ENCODE peak calls at places on chromosomes 4 and X, in six cellular contexts. One of them, this sample, is unnamed.

GRCh38 chr4:177322881-177323280 is 13.2 kb downstream of the NEIL3 start:
- DNase-seq in Caki2: no peak
- DNase-seq in A172: no peak
- DNase-seq in DMS 273 treated with DMSO at 0.1 percent for 48 hours: no peak
- DNase-seq in globus pallidus: no peak
- DNase-seq in H4: no peak
- DNase-seq in this sample: no peak

GRCh38 chr4:170388255-170388654 is 298.5 kb upstream of the AADAT start:
- DNase-seq in Caki2: no peak
- DNase-seq in A172: no peak
- DNase-seq in DMS 273 treated with DMSO at 0.1 percent for 48 hours: no peak
- DNase-seq in globus pallidus: no peak
- DNase-seq in H4: no peak
- DNase-seq in this sample: peak; percentile 40

GRCh38 chr4:155578219-155578618 is 88.4 kb upstream of the GUCY1A1 start:
- DNase-seq in Caki2: no peak
- DNase-seq in A172: peak; percentile 20
- DNase-seq in DMS 273 treated with DMSO at 0.1 percent for 48 hours: no peak
- DNase-seq in globus pallidus: no peak
- DNase-seq in H4: no peak
- DNase-seq in this sample: no peak

GRCh38 chrX:66676990-66677389 is 38.1 kb upstream of the EDA2R start:
- DNase-seq in Caki2: no peak
- DNase-seq in A172: peak; percentile 72
- DNase-seq in DMS 273 treated with DMSO at 0.1 percent for 48 hours: no peak
- DNase-seq in globus pallidus: no peak
- DNase-seq in H4: no peak
- DNase-seq in this sample: no peak

GRCh38 chr4:36027203-36027602 is 217.1 kb downstream of the ARAP2 start:
- DNase-seq in Caki2: no peak
- DNase-seq in A172: no peak
- DNase-seq in DMS 273 treated with DMSO at 0.1 percent for 48 hours: no peak
- DNase-seq in globus pallidus: no peak
- DNase-seq in H4: no peak
- DNase-seq in this sample: no peak

GRCh38 chr4:7985891-7986441 is 46.3 kb upstream of the AFAP1 start:
- DNase-seq in Caki2: no peak
- DNase-seq in A172: no peak
- DNase-seq in DMS 273 treated with DMSO at 0.1 percent for 48 hours: no peak
- DNase-seq in globus pallidus: no peak
- DNase-seq in H4: no peak
- DNase-seq in this sample: no peak

GRCh38 chr4:15244354-15244753 is 183.5 kb upstream of the C1QTNF7 start:
- DNase-seq in Caki2: no peak
- DNase-seq in A172: peak; percentile 8
- DNase-seq in DMS 273 treated with DMSO at 0.1 percent for 48 hours: no peak
- DNase-seq in globus pallidus: no peak
- DNase-seq in H4: peak; percentile 40
- DNase-seq in this sample: no peak

GRCh38 chrX:136865270-136866168 is 15.0 kb downstream of the RBMX start:
- DNase-seq in Caki2: no peak
- DNase-seq in A172: no peak
- DNase-seq in DMS 273 treated with DMSO at 0.1 percent for 48 hours: no peak
- DNase-seq in globus pallidus: no peak
- DNase-seq in H4: no peak
- DNase-seq in this sample: no peak

GRCh38 chr4:141654098-141654497 is 17.7 kb downstream of the IL15 start:
- DNase-seq in Caki2: peak; percentile 19
- DNase-seq in A172: peak; percentile 52
- DNase-seq in DMS 273 treated with DMSO at 0.1 percent for 48 hours: no peak
- DNase-seq in globus pallidus: no peak
- DNase-seq in H4: peak; percentile 50
- DNase-seq in this sample: no peak

GRCh38 chrX:9071031-9071650 is 37.2 kb upstream of the FAM9B start:
- DNase-seq in Caki2: peak; percentile 15
- DNase-seq in A172: peak; percentile 25
- DNase-seq in DMS 273 treated with DMSO at 0.1 percent for 48 hours: no peak
- DNase-seq in globus pallidus: no peak
- DNase-seq in H4: no peak
- DNase-seq in this sample: no peak

GRCh38 chrX:27555514-27555913 is 34.6 kb upstream of the DCAF8L2 start:
- DNase-seq in Caki2: peak; percentile 6
- DNase-seq in A172: peak; percentile 37
- DNase-seq in DMS 273 treated with DMSO at 0.1 percent for 48 hours: no peak
- DNase-seq in globus pallidus: peak; percentile 5
- DNase-seq in H4: peak; percentile 42
- DNase-seq in this sample: no peak

GRCh38 chr4:65046496-65047101 is 623.7 kb downstream of the EPHA5 start:
- DNase-seq in Caki2: peak; percentile 32
- DNase-seq in A172: peak; percentile 68
- DNase-seq in DMS 273 treated with DMSO at 0.1 percent for 48 hours: peak; percentile 83
- DNase-seq in globus pallidus: no peak
- DNase-seq in H4: peak; percentile 89
- DNase-seq in this sample: no peak

GRCh38 chr4:14877246-14878220 is 124.7 kb upstream of the CPEB2 start:
- DNase-seq in Caki2: no peak
- DNase-seq in A172: no peak
- DNase-seq in DMS 273 treated with DMSO at 0.1 percent for 48 hours: no peak
- DNase-seq in globus pallidus: no peak
- DNase-seq in H4: peak; percentile 35
- DNase-seq in this sample: no peak

GRCh38 chr4:148286043-148286442 is 156.2 kb downstream of the NR3C2 start:
- DNase-seq in Caki2: no peak
- DNase-seq in A172: no peak
- DNase-seq in DMS 273 treated with DMSO at 0.1 percent for 48 hours: no peak
- DNase-seq in globus pallidus: no peak
- DNase-seq in H4: no peak
- DNase-seq in this sample: no peak

GRCh38 chr4:106358899-106359298 is 9.7 kb downstream of the GIMD1 start:
- DNase-seq in Caki2: no peak
- DNase-seq in A172: peak; percentile 45
- DNase-seq in DMS 273 treated with DMSO at 0.1 percent for 48 hours: no peak
- DNase-seq in globus pallidus: no peak
- DNase-seq in H4: no peak
- DNase-seq in this sample: peak; percentile 57

GRCh38 chrX:58025979-58026378 is 115.7 kb upstream of the ZXDA start:
- DNase-seq in Caki2: peak; percentile 4
- DNase-seq in A172: peak; percentile 3
- DNase-seq in DMS 273 treated with DMSO at 0.1 percent for 48 hours: peak; percentile 21
- DNase-seq in globus pallidus: peak; percentile 18
- DNase-seq in H4: no peak
- DNase-seq in this sample: no peak

GRCh38 chrX:103404225-103405008 is 28.1 kb downstream of the BEX3 start:
- DNase-seq in Caki2: peak; percentile 81
- DNase-seq in A172: peak; percentile 53
- DNase-seq in DMS 273 treated with DMSO at 0.1 percent for 48 hours: no peak
- DNase-seq in globus pallidus: peak; percentile 28
- DNase-seq in H4: peak; percentile 84
- DNase-seq in this sample: no peak

GRCh38 chr4:165355900-165356300 is 22.9 kb upstream of the CPE start:
- DNase-seq in Caki2: peak; percentile 16
- DNase-seq in A172: no peak
- DNase-seq in DMS 273 treated with DMSO at 0.1 percent for 48 hours: peak; percentile 48
- DNase-seq in globus pallidus: peak; percentile 42
- DNase-seq in H4: peak; percentile 55
- DNase-seq in this sample: no peak

GRCh38 chr4:27836505-27836904 is 975.9 kb downstream of the STIM2 start:
- DNase-seq in Caki2: no peak
- DNase-seq in A172: no peak
- DNase-seq in DMS 273 treated with DMSO at 0.1 percent for 48 hours: no peak
- DNase-seq in globus pallidus: no peak
- DNase-seq in H4: peak; percentile 20
- DNase-seq in this sample: no peak

GRCh38 chr4:137685357-137685756 is 153.1 kb upstream of the PCDH18 start:
- DNase-seq in Caki2: no peak
- DNase-seq in A172: no peak
- DNase-seq in DMS 273 treated with DMSO at 0.1 percent for 48 hours: peak; percentile 58
- DNase-seq in globus pallidus: no peak
- DNase-seq in H4: no peak
- DNase-seq in this sample: no peak

GRCh38 chr4:112860731-112861377 is 188.6 kb upstream of the ANK2 start:
- DNase-seq in Caki2: no peak
- DNase-seq in A172: no peak
- DNase-seq in DMS 273 treated with DMSO at 0.1 percent for 48 hours: no peak
- DNase-seq in globus pallidus: peak; percentile 70
- DNase-seq in H4: no peak
- DNase-seq in this sample: no peak

GRCh38 chr4:4985844-4986243 is 33.4 kb downstream of the CYTL1 start:
- DNase-seq in Caki2: peak; percentile 24
- DNase-seq in A172: peak; percentile 10
- DNase-seq in DMS 273 treated with DMSO at 0.1 percent for 48 hours: no peak
- DNase-seq in globus pallidus: no peak
- DNase-seq in H4: peak; percentile 70
- DNase-seq in this sample: no peak

GRCh38 chr4:28360681-28361080 is 1500.0 kb downstream of the STIM2 start:
- DNase-seq in Caki2: no peak
- DNase-seq in A172: no peak
- DNase-seq in DMS 273 treated with DMSO at 0.1 percent for 48 hours: no peak
- DNase-seq in globus pallidus: no peak
- DNase-seq in H4: no peak
- DNase-seq in this sample: no peak

GRCh38 chr4:81839347-81840042 is 367.8 kb upstream of the RASGEF1B start:
- DNase-seq in Caki2: peak; percentile 74
- DNase-seq in A172: no peak
- DNase-seq in DMS 273 treated with DMSO at 0.1 percent for 48 hours: no peak
- DNase-seq in globus pallidus: peak; percentile 33
- DNase-seq in H4: no peak
- DNase-seq in this sample: no peak

GRCh38 chr4:16078195-16078756 is 5.5 kb downstream of the PROM1 start:
- DNase-seq in Caki2: no peak
- DNase-seq in A172: no peak
- DNase-seq in DMS 273 treated with DMSO at 0.1 percent for 48 hours: no peak
- DNase-seq in globus pallidus: no peak
- DNase-seq in H4: no peak
- DNase-seq in this sample: no peak

GRCh38 chr4:173500841-173501591 is 29.0 kb downstream of the HAND2 start:
- DNase-seq in Caki2: no peak
- DNase-seq in A172: no peak
- DNase-seq in DMS 273 treated with DMSO at 0.1 percent for 48 hours: no peak
- DNase-seq in globus pallidus: no peak
- DNase-seq in H4: no peak
- DNase-seq in this sample: no peak

GRCh38 chr4:74631338-74631737 is 163.0 kb downstream of the BTC start:
- DNase-seq in Caki2: no peak
- DNase-seq in A172: no peak
- DNase-seq in DMS 273 treated with DMSO at 0.1 percent for 48 hours: no peak
- DNase-seq in globus pallidus: no peak
- DNase-seq in H4: no peak
- DNase-seq in this sample: no peak

GRCh38 chr4:172573899-172574298 is 594.7 kb upstream of the GALNT7 start:
- DNase-seq in Caki2: no peak
- DNase-seq in A172: peak; percentile 3
- DNase-seq in DMS 273 treated with DMSO at 0.1 percent for 48 hours: no peak
- DNase-seq in globus pallidus: peak; percentile 17
- DNase-seq in H4: peak; percentile 34
- DNase-seq in this sample: no peak